ENCODE peak calls at places on chromosomes 12 and 14, in eight cellular contexts. K is left ventricle myocardium inferior, M is hypothalamus, I is GM23248, X is caudate nucleus, T is mesothelial cell of epicardium, C is HTR-8/SVneo, A is lung. F is an unnamed sample.
A peak's percentile ranks its signal among the peaks of the same experiment; 100 is the strongest.

GRCh38 chr12:113180333-113180732 is 4.9 kb downstream of the DDX54 start:
- DNase-seq in K (no peak), M (no peak), I (no peak), X (no peak), T (no peak), C (no peak), A (no peak), F (no peak)

GRCh38 chr12:107362960-107363359 is 269.6 kb upstream of the CRY1 start:
- DNase-seq in K (no peak), M (no peak), I (no peak), X (no peak), T (no peak), C (no peak), A (no peak), F (no peak)

GRCh38 chr14:99936056-99936455 is 129.2 kb upstream of the EVL start:
- DNase-seq in K (no peak), M (no peak), I (peak; percentile 17), X (no peak), T (no peak), C (peak; percentile 43), A (no peak), F (no peak)

GRCh38 chr12:10361084-10361483 is 28.8 kb downstream of the KLRK1 start:
- DNase-seq in K (no peak), M (no peak), I (no peak), X (no peak), T (no peak), C (no peak), A (no peak), F (peak; percentile 43)

GRCh38 chr12:115611477-115611876 is 666.0 kb downstream of the MED13L start:
- DNase-seq in K (peak; percentile 40), M (no peak), I (no peak), X (no peak), T (no peak), C (no peak), A (no peak), F (peak; percentile 60)

GRCh38 chr12:100077367-100077766 is 65.3 kb downstream of the BLTP3B start:
- DNase-seq in K (no peak), M (no peak), I (peak; percentile 18), X (no peak), T (no peak), C (no peak), A (no peak), F (no peak)

GRCh38 chr12:93813181-93813580 is 136.0 kb downstream of the CRADD start:
- DNase-seq in K (no peak), M (no peak), I (peak; percentile 50), X (no peak), T (no peak), C (no peak), A (no peak), F (no peak)

GRCh38 chr12:7241404-7242005 is 52.0 kb downstream of the PEX5 start:
- DNase-seq in K (no peak), M (no peak), I (peak; percentile 83), X (no peak), T (no peak), C (no peak), A (no peak), F (no peak)

GRCh38 chr14:69818760-69819191 is 21.7 kb upstream of the SLC10A1 start:
- DNase-seq in K (no peak), M (no peak), I (peak; percentile 61), X (peak; percentile 24), T (peak; percentile 63), C (peak; percentile 97), A (peak; percentile 52), F (peak; percentile 60)

GRCh38 chr14:86221000-86221399 is 691.1 kb downstream of the FLRT2 start:
- DNase-seq in K (no peak), M (no peak), I (no peak), X (no peak), T (no peak), C (no peak), A (no peak), F (peak; percentile 63)

GRCh38 chr12:103817791-103818190 is 23.2 kb downstream of the NT5DC3 start:
- DNase-seq in K (no peak), M (no peak), I (no peak), X (no peak), T (no peak), C (no peak), A (no peak), F (no peak)

F was measured in BE2C.